ENCODE peak calls at places on chromosomes 4 and X, in seven cellular contexts. One of them, this sample, is unnamed.

GRCh38 chr4:165343353-165344191 is 16.1 kb downstream of the MSMO1 start:
- DNase-seq in K562: no peak
- DNase-seq in H1: no peak
- DNase-seq in SK-N-SH: no peak
- DNase-seq in GM12878: no peak
- DNase-seq in HCT116: no peak
- DNase-seq in Panc1: no peak
- DNase-seq in this sample: peak; percentile 24

GRCh38 chrX:133005038-133005437 is 46.6 kb upstream of the HS6ST2 start:
- DNase-seq in K562: peak; percentile 7
- DNase-seq in H1: no peak
- DNase-seq in SK-N-SH: peak; percentile 39
- DNase-seq in GM12878: no peak
- DNase-seq in HCT116: no peak
- DNase-seq in Panc1: peak; percentile 2
- DNase-seq in this sample: peak; percentile 3

GRCh38 chr4:72484991-72485390 is 84.0 kb downstream of the ADAMTS3 start:
- DNase-seq in K562: no peak
- DNase-seq in H1: no peak
- DNase-seq in SK-N-SH: no peak
- DNase-seq in GM12878: no peak
- DNase-seq in HCT116: no peak
- DNase-seq in Panc1: no peak
- DNase-seq in this sample: no peak

GRCh38 chr4:1790005-1790404 is 3.1 kb upstream of the FGFR3 start:
- DNase-seq in K562: no peak
- DNase-seq in H1: no peak
- DNase-seq in SK-N-SH: no peak
- DNase-seq in GM12878: no peak
- DNase-seq in HCT116: no peak
- DNase-seq in Panc1: no peak
- DNase-seq in this sample: no peak

GRCh38 chr4:73936969-73937368 is 44.9 kb downstream of the PF4 start:
- DNase-seq in K562: no peak
- DNase-seq in H1: no peak
- DNase-seq in SK-N-SH: no peak
- DNase-seq in GM12878: no peak
- DNase-seq in HCT116: no peak
- DNase-seq in Panc1: no peak
- DNase-seq in this sample: no peak

GRCh38 chr4:14301993-14302392 is 674.5 kb upstream of the BOD1L1 start:
- DNase-seq in K562: no peak
- DNase-seq in H1: no peak
- DNase-seq in SK-N-SH: no peak
- DNase-seq in GM12878: no peak
- DNase-seq in HCT116: no peak
- DNase-seq in Panc1: no peak
- DNase-seq in this sample: no peak

GRCh38 chr4:2285665-2286381 is 23.9 kb upstream of the MXD4 start:
- DNase-seq in K562: no peak
- DNase-seq in H1: no peak
- DNase-seq in SK-N-SH: no peak
- DNase-seq in GM12878: no peak
- DNase-seq in HCT116: no peak
- DNase-seq in Panc1: no peak
- DNase-seq in this sample: no peak

GRCh38 chr4:153988446-153988845 is 199.6 kb upstream of the SFRP2 start:
- DNase-seq in K562: no peak
- DNase-seq in H1: no peak
- DNase-seq in SK-N-SH: no peak
- DNase-seq in GM12878: no peak
- DNase-seq in HCT116: no peak
- DNase-seq in Panc1: no peak
- DNase-seq in this sample: no peak

GRCh38 chr4:26815199-26815598 is 45.4 kb upstream of the STIM2 start:
- DNase-seq in K562: no peak
- DNase-seq in H1: no peak
- DNase-seq in SK-N-SH: no peak
- DNase-seq in GM12878: no peak
- DNase-seq in HCT116: no peak
- DNase-seq in Panc1: no peak
- DNase-seq in this sample: no peak

GRCh38 chr4:76799139-76799538 is 98.8 kb downstream of the SOWAHB start:
- DNase-seq in K562: no peak
- DNase-seq in H1: no peak
- DNase-seq in SK-N-SH: no peak
- DNase-seq in GM12878: no peak
- DNase-seq in HCT116: no peak
- DNase-seq in Panc1: no peak
- DNase-seq in this sample: no peak

GRCh38 chrX:78800694-78801093 is 53.2 kb downstream of the LPAR4 start:
- DNase-seq in K562: no peak
- DNase-seq in H1: no peak
- DNase-seq in SK-N-SH: no peak
- DNase-seq in GM12878: no peak
- DNase-seq in HCT116: no peak
- DNase-seq in Panc1: no peak
- DNase-seq in this sample: no peak

GRCh38 chr4:122764808-122765189 is 32.3 kb downstream of the BBS12 start:
- DNase-seq in K562: no peak
- DNase-seq in H1: no peak
- DNase-seq in SK-N-SH: no peak
- DNase-seq in GM12878: no peak
- DNase-seq in HCT116: no peak
- DNase-seq in Panc1: no peak
- DNase-seq in this sample: no peak

GRCh38 chr4:98232202-98232601 is 29.0 kb upstream of the RAP1GDS1 start:
- DNase-seq in K562: no peak
- DNase-seq in H1: no peak
- DNase-seq in SK-N-SH: no peak
- DNase-seq in GM12878: no peak
- DNase-seq in HCT116: no peak
- DNase-seq in Panc1: no peak
- DNase-seq in this sample: no peak

GRCh38 chr4:76809594-76810305 is 88.2 kb downstream of the SOWAHB start:
- DNase-seq in K562: peak; percentile 1
- DNase-seq in H1: no peak
- DNase-seq in SK-N-SH: no peak
- DNase-seq in GM12878: no peak
- DNase-seq in HCT116: no peak
- DNase-seq in Panc1: no peak
- DNase-seq in this sample: peak; percentile 70

GRCh38 chr4:53994382-53994781 is 70.0 kb downstream of the CHIC2 start:
- DNase-seq in K562: no peak
- DNase-seq in H1: no peak
- DNase-seq in SK-N-SH: no peak
- DNase-seq in GM12878: no peak
- DNase-seq in HCT116: no peak
- DNase-seq in Panc1: no peak
- DNase-seq in this sample: no peak

GRCh38 chrX:72030431-72030830 is 101.3 kb downstream of the RTL5 start:
- DNase-seq in K562: no peak
- DNase-seq in H1: no peak
- DNase-seq in SK-N-SH: no peak
- DNase-seq in GM12878: no peak
- DNase-seq in HCT116: no peak
- DNase-seq in Panc1: no peak
- DNase-seq in this sample: peak; percentile 6

GRCh38 chr4:124710253-124710849 is 2.2 kb downstream of the ANKRD50 start:
- DNase-seq in K562: no peak
- DNase-seq in H1: no peak
- DNase-seq in SK-N-SH: no peak
- DNase-seq in GM12878: no peak
- DNase-seq in HCT116: no peak
- DNase-seq in Panc1: no peak
- DNase-seq in this sample: no peak

DNA sequence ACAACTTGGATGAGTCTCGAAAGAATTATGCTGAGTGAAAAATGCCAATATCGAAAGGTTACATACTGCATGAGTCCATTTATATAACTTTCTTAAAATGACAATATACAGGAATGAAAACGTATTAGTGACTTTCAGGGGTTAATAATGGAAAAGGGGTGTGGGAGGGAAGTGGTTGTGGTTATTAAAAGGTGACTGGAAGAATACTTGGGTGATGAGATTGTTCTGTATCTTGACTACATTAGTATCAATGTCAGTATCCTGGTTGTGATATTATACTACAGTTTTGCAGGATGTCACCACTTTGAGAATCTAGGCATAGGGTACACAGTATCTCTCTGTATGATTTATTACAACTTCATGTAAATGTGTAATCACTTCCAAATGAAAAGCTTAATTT is 204.5 kb downstream of the DTHD1 start:
- DNase-seq in K562: no peak
- DNase-seq in H1: no peak
- DNase-seq in SK-N-SH: no peak
- DNase-seq in GM12878: no peak
- DNase-seq in HCT116: no peak
- DNase-seq in Panc1: no peak
- DNase-seq in this sample: no peak
- TF ChIP-seq SIN3A in K562: no peak
- TF ChIP-seq SIN3A in H1: no peak
- TF ChIP-seq SIN3A in SK-N-SH: no peak
- TF ChIP-seq SIN3A in GM12878: no peak
- TF ChIP-seq SIN3A in HCT116: no peak
- TF ChIP-seq SIN3A in Panc1: no peak
- TF ChIP-seq SIN3A in this sample: no peak

GRCh38 chrX:39886282-39886681 is 211.5 kb downstream of the BCOR start:
- DNase-seq in K562: no peak
- DNase-seq in H1: no peak
- DNase-seq in SK-N-SH: no peak
- DNase-seq in GM12878: no peak
- DNase-seq in HCT116: no peak
- DNase-seq in Panc1: no peak
- DNase-seq in this sample: no peak
- TF ChIP-seq SIN3A in K562: no peak
- TF ChIP-seq SIN3A in H1: no peak
- TF ChIP-seq SIN3A in SK-N-SH: no peak
- TF ChIP-seq SIN3A in GM12878: no peak
- TF ChIP-seq SIN3A in HCT116: no peak
- TF ChIP-seq SIN3A in Panc1: no peak
- TF ChIP-seq SIN3A in this sample: no peak

GRCh38 chrX:118522230-118522926 is 26.8 kb downstream of the DOCK11 start:
- DNase-seq in K562: no peak
- DNase-seq in H1: no peak
- DNase-seq in SK-N-SH: no peak
- DNase-seq in GM12878: no peak
- DNase-seq in HCT116: no peak
- DNase-seq in Panc1: no peak
- DNase-seq in this sample: no peak

GRCh38 chrX:118521435-118521834 is 25.8 kb downstream of the DOCK11 start:
- DNase-seq in K562: no peak
- DNase-seq in H1: no peak
- DNase-seq in SK-N-SH: no peak
- DNase-seq in GM12878: no peak
- DNase-seq in HCT116: no peak
- DNase-seq in Panc1: no peak
- DNase-seq in this sample: no peak

GRCh38 chrX:118519411-118520205 is 24.0 kb downstream of the DOCK11 start:
- DNase-seq in K562: no peak
- DNase-seq in H1: no peak
- DNase-seq in SK-N-SH: no peak
- DNase-seq in GM12878: no peak
- DNase-seq in HCT116: no peak
- DNase-seq in Panc1: no peak
- DNase-seq in this sample: no peak

GRCh38 chrX:118520206-118520857 is 24.7 kb downstream of the DOCK11 start:
- DNase-seq in K562: no peak
- DNase-seq in H1: no peak
- DNase-seq in SK-N-SH: no peak
- DNase-seq in GM12878: no peak
- DNase-seq in HCT116: no peak
- DNase-seq in Panc1: no peak
- DNase-seq in this sample: no peak

GRCh38 chrX:118520858-118521206 is 25.2 kb downstream of the DOCK11 start:
- DNase-seq in K562: peak; percentile 53
- DNase-seq in H1: no peak
- DNase-seq in SK-N-SH: no peak
- DNase-seq in GM12878: no peak
- DNase-seq in HCT116: no peak
- DNase-seq in Panc1: no peak
- DNase-seq in this sample: no peak
- TF ChIP-seq SIN3A in K562: no peak
- TF ChIP-seq SIN3A in H1: no peak
- TF ChIP-seq SIN3A in SK-N-SH: no peak
- TF ChIP-seq SIN3A in GM12878: no peak
- TF ChIP-seq SIN3A in HCT116: no peak
- TF ChIP-seq SIN3A in Panc1: no peak
- TF ChIP-seq SIN3A in this sample: no peak

GRCh38 chr4:11624370-11624769 is 195.7 kb upstream of the HS3ST1 start:
- DNase-seq in K562: no peak
- DNase-seq in H1: no peak
- DNase-seq in SK-N-SH: no peak
- DNase-seq in GM12878: no peak
- DNase-seq in HCT116: peak; percentile 84
- DNase-seq in Panc1: no peak
- DNase-seq in this sample: no peak

GRCh38 chr4:11623726-11624037 is 195.0 kb upstream of the HS3ST1 start:
- DNase-seq in K562: no peak
- DNase-seq in H1: no peak
- DNase-seq in SK-N-SH: no peak
- DNase-seq in GM12878: no peak
- DNase-seq in HCT116: no peak
- DNase-seq in Panc1: no peak
- DNase-seq in this sample: no peak

GRCh38 chr4:11628093-11628725 is 199.5 kb upstream of the HS3ST1 start:
- DNase-seq in K562: no peak
- DNase-seq in H1: no peak
- DNase-seq in SK-N-SH: no peak
- DNase-seq in GM12878: no peak
- DNase-seq in HCT116: peak; percentile 81
- DNase-seq in Panc1: no peak
- DNase-seq in this sample: no peak

GRCh38 chr4:11625206-11625605 is 196.5 kb upstream of the HS3ST1 start:
- DNase-seq in K562: no peak
- DNase-seq in H1: no peak
- DNase-seq in SK-N-SH: no peak
- DNase-seq in GM12878: no peak
- DNase-seq in HCT116: no peak
- DNase-seq in Panc1: no peak
- DNase-seq in this sample: no peak

GRCh38 chr4:11626046-11626445 is 197.4 kb upstream of the HS3ST1 start:
- DNase-seq in K562: no peak
- DNase-seq in H1: no peak
- DNase-seq in SK-N-SH: no peak
- DNase-seq in GM12878: no peak
- DNase-seq in HCT116: peak; percentile 81
- DNase-seq in Panc1: no peak
- DNase-seq in this sample: no peak
- TF ChIP-seq SIN3A in K562: no peak
- TF ChIP-seq SIN3A in H1: no peak
- TF ChIP-seq SIN3A in SK-N-SH: no peak
- TF ChIP-seq SIN3A in GM12878: no peak
- TF ChIP-seq SIN3A in HCT116: no peak
- TF ChIP-seq SIN3A in Panc1: no peak
- TF ChIP-seq SIN3A in this sample: no peak

GRCh38 chr4:163991268-163991667 is 496.8 kb downstream of the TMA16 start:
- DNase-seq in K562: no peak
- DNase-seq in H1: no peak
- DNase-seq in SK-N-SH: no peak
- DNase-seq in GM12878: no peak
- DNase-seq in HCT116: no peak
- DNase-seq in Panc1: no peak
- DNase-seq in this sample: no peak
- TF ChIP-seq SIN3A in K562: no peak
- TF ChIP-seq SIN3A in H1: no peak
- TF ChIP-seq SIN3A in SK-N-SH: no peak
- TF ChIP-seq SIN3A in GM12878: no peak
- TF ChIP-seq SIN3A in HCT116: no peak
- TF ChIP-seq SIN3A in Panc1: no peak
- TF ChIP-seq SIN3A in this sample: no peak

GRCh38 chr4:7045961-7046921 is 3.1 kb downstream of the TADA2B start:
- DNase-seq in K562: no peak
- DNase-seq in H1: no peak
- DNase-seq in SK-N-SH: no peak
- DNase-seq in GM12878: peak; percentile 66
- DNase-seq in HCT116: no peak
- DNase-seq in Panc1: no peak
- DNase-seq in this sample: no peak
- TF ChIP-seq SIN3A in K562: no peak
- TF ChIP-seq SIN3A in H1: no peak
- TF ChIP-seq SIN3A in SK-N-SH: no peak
- TF ChIP-seq SIN3A in GM12878: no peak
- TF ChIP-seq SIN3A in HCT116: no peak
- TF ChIP-seq SIN3A in Panc1: no peak
- TF ChIP-seq SIN3A in this sample: no peak